ENCODE peak calls at places on chromosomes 13 and 19, in five cellular contexts. O is activated CD4-positive, alpha-beta T cell treated with anti-CD3 and anti-CD28 coated beads, Interleukin-2, amount 50 U/mL, for 1 hour; K is stimulated activated CD8-positive, alpha-beta memory T cell treated with anti-CD3 and anti-CD28 coated beads, Interleukin-2, amount 100 ng/mL, for 48 hours; Q is M059J; I is GM13976. W is an unnamed sample.

GRCh38 chr19:35000647-35001501 is 751 bp downstream of the GRAMD1A start:
- DNase-seq in O (peak; percentile 61), K (no peak), Q (peak; percentile 46), I (peak; percentile 52), W (peak; percentile 23)

GRCh38 chr19:29467824-29468401 is 57.9 kb upstream of the VSTM2B start:
- DNase-seq in O (peak; percentile 4), K (no peak), Q (peak; percentile 46), I (no peak), W (peak; percentile 12)

GRCh38 chr19:55082023-55082851 is 6.6 kb downstream of the EPS8L1 start:
- DNase-seq in O (peak; percentile 44), K (no peak), Q (no peak), I (no peak), W (no peak)

GRCh38 chr13:24271611-24272451 is 37.5 kb upstream of the C1QTNF9 start:
- DNase-seq in O (peak; percentile 69), K (no peak), Q (peak; percentile 73), I (peak; percentile 76), W (peak; percentile 83)

GRCh38 chr13:30864352-30865130 is 41.5 kb upstream of the MEDAG start:
- DNase-seq in O (no peak), K (no peak), Q (peak; percentile 89), I (no peak), W (peak; percentile 43)

GRCh38 chr13:51935326-51936171 is 73.8 kb downstream of the CCDC70 start:
- DNase-seq in O (no peak), K (no peak), Q (peak; percentile 9), I (no peak), W (no peak)

GRCh38 chr19:58352760-58353671 is at the start of gene A1BG:
- DNase-seq in O (no peak), K (no peak), Q (no peak), I (no peak), W (no peak)

GRCh38 chr19:36420961-36421748 is 2.7 kb upstream of the ZFP82 start:
- DNase-seq in O (no peak), K (no peak), Q (peak; percentile 44), I (no peak), W (peak; percentile 7)

W was measured in renal cortical epithelial cell.